ENCODE peak calls at places on chromosomes 13 and 19, in nine cellular contexts. Z, U, Y, M, A, R, X, T and H are unnamed samples.

GRCh38 chr13:45238945-45239795 is 38.3 kb upstream of the KCTD4 start:
- DNase-seq in Z (peak; percentile 39), U (no peak), Y (no peak), M (no peak), A (no peak), R (no peak), X (no peak), T (no peak), H (no peak)

GRCh38 chr13:111007209-111007608 is 92.3 kb upstream of the ANKRD10 start:
- DNase-seq in Z (peak; percentile 22), U (no peak), Y (no peak), M (no peak), A (no peak), R (no peak), X (no peak), T (no peak), H (no peak)

GRCh38 chr13:75685239-75685697 is 49.1 kb downstream of the LMO7 start:
- DNase-seq in Z (peak; percentile 74), U (no peak), Y (peak; percentile 51), M (no peak), A (no peak), R (peak; percentile 9), X (no peak), T (no peak), H (peak; percentile 56)

GRCh38 chr19:19528721-19529490 is at the start of gene YJEFN3:
- DNase-seq in Z (peak; percentile 58), U (no peak), Y (no peak), M (no peak), A (peak; percentile 79), R (no peak), X (no peak), T (no peak), H (no peak)

GRCh38 chr13:45446181-45446580 is 18.6 kb upstream of the COG3 start:
- DNase-seq in Z (no peak), U (no peak), Y (no peak), M (no peak), A (no peak), R (no peak), X (no peak), T (no peak), H (no peak)

GRCh38 chr13:114146629-114147028 is 14.2 kb upstream of the RASA3 start:
- DNase-seq in Z (no peak), U (no peak), Y (no peak), M (no peak), A (peak; percentile 57), R (no peak), X (no peak), T (no peak), H (no peak)

GRCh38 chr13:31929031-31929770 is 102.4 kb upstream of the FRY start:
- DNase-seq in Z (no peak), U (no peak), Y (no peak), M (no peak), A (no peak), R (no peak), X (no peak), T (no peak), H (no peak)

GRCh38 chr13:21694831-21695230 is 24.0 kb downstream of the FGF9 start:
- DNase-seq in Z (no peak), U (no peak), Y (no peak), M (no peak), A (no peak), R (no peak), X (no peak), T (peak; percentile 30), H (no peak)

GRCh38 chr13:28499579-28499978 is 4.7 kb upstream of the FLT1 start:
- DNase-seq in Z (no peak), U (no peak), Y (no peak), M (no peak), A (no peak), R (no peak), X (no peak), T (no peak), H (no peak)

GRCh38 chr13:97141564-97142005 is 80.5 kb upstream of the MBNL2 start:
- DNase-seq in Z (peak; percentile 85), U (no peak), Y (peak; percentile 90), M (no peak), A (peak; percentile 17), R (peak; percentile 35), X (no peak), T (peak; percentile 90), H (peak; percentile 54)

GRCh38 chr19:49020931-49021895 is 2.9 kb downstream of the CGB3 start:
- DNase-seq in Z (no peak), U (no peak), Y (peak; percentile 26), M (no peak), A (no peak), R (peak; percentile 18), X (no peak), T (no peak), H (peak; percentile 39)

GRCh38 chr13:50357136-50357535 is 341.9 kb downstream of the KCNRG start:
- DNase-seq in Z (no peak), U (no peak), Y (no peak), M (no peak), A (no peak), R (no peak), X (no peak), T (no peak), H (no peak)